ENCODE peak calls at places on chromosome 15, in nine cellular contexts. One of them, this sample, is unnamed. For H3K27me3, the result is how much of the 10 kb centered on the place peaks cover.

GRCh38 chr15:91426412-91426811 is 326.4 kb downstream of the SV2B start:
- DNase-seq in GM23248: no peak
- DNase-seq in CD8-positive, alpha-beta memory T cell: no peak
- DNase-seq in endodermal cell: no peak
- DNase-seq in cardiac muscle cell: no peak
- DNase-seq in NT2/D1: no peak
- DNase-seq in colonic mucosa: no peak
- DNase-seq in HL-60: no peak
- DNase-seq in heart left ventricle: no peak
- DNase-seq in this sample: no peak

GRCh38 chr15:48607846-48608245 is 37.7 kb downstream of the FBN1 start:
- DNase-seq in GM23248: no peak
- DNase-seq in CD8-positive, alpha-beta memory T cell: no peak
- DNase-seq in endodermal cell: no peak
- DNase-seq in cardiac muscle cell: no peak
- DNase-seq in NT2/D1: no peak
- DNase-seq in colonic mucosa: no peak
- DNase-seq in HL-60: no peak
- DNase-seq in heart left ventricle: no peak
- DNase-seq in this sample: no peak

GRCh38 chr15:91853501-91853967 is at the start of gene SLCO3A1:
- DNase-seq in GM23248: peak
- DNase-seq in CD8-positive, alpha-beta memory T cell: peak
- DNase-seq in endodermal cell: peak
- DNase-seq in cardiac muscle cell: peak
- DNase-seq in NT2/D1: peak
- DNase-seq in colonic mucosa: peak
- DNase-seq in HL-60: peak
- DNase-seq in heart left ventricle: peak
- DNase-seq in this sample: peak

GRCh38 chr15:69469467-69470191 is 17.0 kb downstream of the RPLP1 start:
- DNase-seq in GM23248: peak
- DNase-seq in CD8-positive, alpha-beta memory T cell: no peak
- DNase-seq in endodermal cell: peak
- DNase-seq in cardiac muscle cell: no peak
- DNase-seq in NT2/D1: no peak
- DNase-seq in colonic mucosa: no peak
- DNase-seq in HL-60: no peak
- DNase-seq in heart left ventricle: no peak
- DNase-seq in this sample: no peak

GRCh38 chr15:33068007-33068441 is 126.5 kb downstream of the FMN1 start:
- DNase-seq in GM23248: peak
- DNase-seq in CD8-positive, alpha-beta memory T cell: no peak
- DNase-seq in endodermal cell: peak
- DNase-seq in cardiac muscle cell: no peak
- DNase-seq in NT2/D1: no peak
- DNase-seq in colonic mucosa: peak
- DNase-seq in HL-60: peak
- DNase-seq in heart left ventricle: peak
- DNase-seq in this sample: peak

GRCh38 chr15:50828610-50829206 is 63.2 kb upstream of the SPPL2A start:
- DNase-seq in GM23248: peak
- DNase-seq in CD8-positive, alpha-beta memory T cell: no peak
- DNase-seq in endodermal cell: peak
- DNase-seq in cardiac muscle cell: peak
- DNase-seq in NT2/D1: peak
- DNase-seq in colonic mucosa: no peak
- DNase-seq in HL-60: no peak
- DNase-seq in heart left ventricle: no peak
- DNase-seq in this sample: no peak

GRCh38 chr15:96342611-96343528 is 12.4 kb downstream of the NR2F2 start:
- DNase-seq in GM23248: no peak
- DNase-seq in CD8-positive, alpha-beta memory T cell: no peak
- DNase-seq in endodermal cell: peak
- DNase-seq in cardiac muscle cell: peak
- DNase-seq in NT2/D1: no peak
- DNase-seq in colonic mucosa: peak
- DNase-seq in HL-60: no peak
- DNase-seq in heart left ventricle: no peak
- DNase-seq in this sample: peak

GRCh38 chr15:49155834-49156627 is 632 bp upstream of the COPS2 start:
- DNase-seq in GM23248: peak
- DNase-seq in CD8-positive, alpha-beta memory T cell: peak
- DNase-seq in endodermal cell: peak
- DNase-seq in cardiac muscle cell: peak
- DNase-seq in NT2/D1: no peak
- DNase-seq in colonic mucosa: no peak
- DNase-seq in HL-60: peak
- DNase-seq in heart left ventricle: no peak
- DNase-seq in this sample: peak

GRCh38 chr15:35624881-35625280 is 78.9 kb upstream of the DPH6 start:
- DNase-seq in GM23248: peak
- DNase-seq in CD8-positive, alpha-beta memory T cell: no peak
- DNase-seq in endodermal cell: no peak
- DNase-seq in cardiac muscle cell: peak
- DNase-seq in NT2/D1: no peak
- DNase-seq in colonic mucosa: peak
- DNase-seq in HL-60: no peak
- DNase-seq in heart left ventricle: no peak
- DNase-seq in this sample: no peak

GRCh38 chr15:41032079-41032328 is 78.7 kb downstream of the CHAC1 start:
- DNase-seq in GM23248: no peak
- DNase-seq in CD8-positive, alpha-beta memory T cell: no peak
- DNase-seq in endodermal cell: no peak
- DNase-seq in cardiac muscle cell: no peak
- DNase-seq in NT2/D1: no peak
- DNase-seq in colonic mucosa: no peak
- DNase-seq in HL-60: no peak
- DNase-seq in heart left ventricle: no peak
- DNase-seq in this sample: no peak

GRCh38 chr15:46607103-46607502 is 972.3 kb downstream of the SQOR start:
- DNase-seq in GM23248: no peak
- DNase-seq in CD8-positive, alpha-beta memory T cell: no peak
- DNase-seq in endodermal cell: no peak
- DNase-seq in cardiac muscle cell: no peak
- DNase-seq in NT2/D1: no peak
- DNase-seq in colonic mucosa: no peak
- DNase-seq in HL-60: no peak
- DNase-seq in heart left ventricle: no peak
- DNase-seq in this sample: no peak

GRCh38 chr15:56919708-56920637 is 1.5 kb downstream of the TCF12 start:
- DNase-seq in GM23248: peak
- DNase-seq in CD8-positive, alpha-beta memory T cell: no peak
- DNase-seq in endodermal cell: peak
- DNase-seq in cardiac muscle cell: peak
- DNase-seq in NT2/D1: no peak
- DNase-seq in colonic mucosa: peak
- DNase-seq in HL-60: peak
- DNase-seq in heart left ventricle: peak
- DNase-seq in this sample: no peak

GRCh38 chr15:62426387-62426956 is 261.4 kb upstream of the C2CD4B start:
- DNase-seq in GM23248: peak
- DNase-seq in CD8-positive, alpha-beta memory T cell: no peak
- DNase-seq in endodermal cell: no peak
- DNase-seq in cardiac muscle cell: peak
- DNase-seq in NT2/D1: peak
- DNase-seq in colonic mucosa: no peak
- DNase-seq in HL-60: no peak
- DNase-seq in heart left ventricle: no peak
- DNase-seq in this sample: no peak

GRCh38 chr15:64653757-64654156 is 121.6 kb downstream of the RBPMS2 start:
- DNase-seq in GM23248: peak
- DNase-seq in CD8-positive, alpha-beta memory T cell: no peak
- DNase-seq in endodermal cell: no peak
- DNase-seq in cardiac muscle cell: peak
- DNase-seq in NT2/D1: no peak
- DNase-seq in colonic mucosa: no peak
- DNase-seq in HL-60: no peak
- DNase-seq in heart left ventricle: no peak
- DNase-seq in this sample: no peak

GRCh38 chr15:48090666-48091065 is 30.1 kb upstream of the SLC24A5 start:
- DNase-seq in GM23248: no peak
- DNase-seq in CD8-positive, alpha-beta memory T cell: no peak
- DNase-seq in endodermal cell: no peak
- DNase-seq in cardiac muscle cell: no peak
- DNase-seq in NT2/D1: no peak
- DNase-seq in colonic mucosa: no peak
- DNase-seq in HL-60: no peak
- DNase-seq in heart left ventricle: no peak
- DNase-seq in this sample: no peak

GRCh38 chr15:45449878-45450277 is 71.5 kb upstream of the GATM start:
- DNase-seq in GM23248: no peak
- DNase-seq in CD8-positive, alpha-beta memory T cell: no peak
- DNase-seq in endodermal cell: no peak
- DNase-seq in cardiac muscle cell: no peak
- DNase-seq in NT2/D1: no peak
- DNase-seq in colonic mucosa: peak
- DNase-seq in HL-60: no peak
- DNase-seq in heart left ventricle: no peak
- DNase-seq in this sample: no peak

GRCh38 chr15:39077998-39078397 is 502.9 kb upstream of the THBS1 start:
- DNase-seq in GM23248: peak
- DNase-seq in CD8-positive, alpha-beta memory T cell: no peak
- DNase-seq in endodermal cell: no peak
- DNase-seq in cardiac muscle cell: peak
- DNase-seq in NT2/D1: no peak
- DNase-seq in colonic mucosa: no peak
- DNase-seq in HL-60: no peak
- DNase-seq in heart left ventricle: no peak
- DNase-seq in this sample: no peak

GRCh38 chr15:56715220-56715619 is 18.1 kb downstream of the ZNF280D start:
- DNase-seq in GM23248: no peak
- DNase-seq in CD8-positive, alpha-beta memory T cell: no peak
- DNase-seq in endodermal cell: no peak
- DNase-seq in cardiac muscle cell: peak
- DNase-seq in NT2/D1: no peak
- DNase-seq in colonic mucosa: no peak
- DNase-seq in HL-60: no peak
- DNase-seq in heart left ventricle: no peak
- DNase-seq in this sample: no peak

GRCh38 chr15:71083349-71083748 is 31.9 kb upstream of the THSD4 start:
- DNase-seq in GM23248: peak
- DNase-seq in CD8-positive, alpha-beta memory T cell: no peak
- DNase-seq in endodermal cell: no peak
- DNase-seq in cardiac muscle cell: peak
- DNase-seq in NT2/D1: no peak
- DNase-seq in colonic mucosa: no peak
- DNase-seq in HL-60: no peak
- DNase-seq in heart left ventricle: peak
- DNase-seq in this sample: no peak
- H3K4me3 ChIP-seq in GM23248: no peak
- H3K4me3 ChIP-seq in CD8-positive, alpha-beta memory T cell: no peak
- H3K4me3 ChIP-seq in endodermal cell: no peak
- H3K4me3 ChIP-seq in cardiac muscle cell: no peak
- H3K4me3 ChIP-seq in NT2/D1: no peak
- H3K4me3 ChIP-seq in colonic mucosa: no peak
- H3K4me3 ChIP-seq in HL-60: no peak
- H3K4me3 ChIP-seq in heart left ventricle: no peak
- H3K4me3 ChIP-seq in this sample: no peak

GRCh38 chr15:89364341-89364740 is 29.7 kb upstream of the POLG start:
- DNase-seq in GM23248: no peak
- DNase-seq in CD8-positive, alpha-beta memory T cell: no peak
- DNase-seq in endodermal cell: no peak
- DNase-seq in cardiac muscle cell: no peak
- DNase-seq in NT2/D1: no peak
- DNase-seq in colonic mucosa: no peak
- DNase-seq in HL-60: peak
- DNase-seq in heart left ventricle: no peak
- DNase-seq in this sample: no peak

GRCh38 chr15:89363133-89363532 is 28.5 kb upstream of the POLG start:
- DNase-seq in GM23248: no peak
- DNase-seq in CD8-positive, alpha-beta memory T cell: no peak
- DNase-seq in endodermal cell: no peak
- DNase-seq in cardiac muscle cell: no peak
- DNase-seq in NT2/D1: no peak
- DNase-seq in colonic mucosa: no peak
- DNase-seq in HL-60: peak
- DNase-seq in heart left ventricle: no peak
- DNase-seq in this sample: no peak

GRCh38 chr15:89363770-89364169 is 29.1 kb upstream of the POLG start:
- DNase-seq in GM23248: no peak
- DNase-seq in CD8-positive, alpha-beta memory T cell: no peak
- DNase-seq in endodermal cell: no peak
- DNase-seq in cardiac muscle cell: no peak
- DNase-seq in NT2/D1: no peak
- DNase-seq in colonic mucosa: no peak
- DNase-seq in HL-60: no peak
- DNase-seq in heart left ventricle: no peak
- DNase-seq in this sample: no peak

GRCh38 chr15:89365457-89366055 is 30.9 kb upstream of the POLG start:
- DNase-seq in GM23248: no peak
- DNase-seq in CD8-positive, alpha-beta memory T cell: no peak
- DNase-seq in endodermal cell: no peak
- DNase-seq in cardiac muscle cell: no peak
- DNase-seq in NT2/D1: no peak
- DNase-seq in colonic mucosa: no peak
- DNase-seq in HL-60: no peak
- DNase-seq in heart left ventricle: no peak
- DNase-seq in this sample: no peak

GRCh38 chr15:89364741-89365450 is 30.3 kb upstream of the POLG start:
- DNase-seq in GM23248: no peak
- DNase-seq in CD8-positive, alpha-beta memory T cell: no peak
- DNase-seq in endodermal cell: peak
- DNase-seq in cardiac muscle cell: no peak
- DNase-seq in NT2/D1: no peak
- DNase-seq in colonic mucosa: no peak
- DNase-seq in HL-60: peak
- DNase-seq in heart left ventricle: no peak
- DNase-seq in this sample: peak
- H3K27me3 ChIP-seq in GM23248: half or more
- H3K27me3 ChIP-seq in CD8-positive, alpha-beta memory T cell: half or more
- H3K27me3 ChIP-seq in endodermal cell: half or more
- H3K27me3 ChIP-seq in cardiac muscle cell: half or more
- H3K27me3 ChIP-seq in NT2/D1: half or more
- H3K27me3 ChIP-seq in colonic mucosa: half or more
- H3K27me3 ChIP-seq in HL-60: half or more
- H3K27me3 ChIP-seq in heart left ventricle: half or more
- H3K27me3 ChIP-seq in this sample: half or more

DNA sequence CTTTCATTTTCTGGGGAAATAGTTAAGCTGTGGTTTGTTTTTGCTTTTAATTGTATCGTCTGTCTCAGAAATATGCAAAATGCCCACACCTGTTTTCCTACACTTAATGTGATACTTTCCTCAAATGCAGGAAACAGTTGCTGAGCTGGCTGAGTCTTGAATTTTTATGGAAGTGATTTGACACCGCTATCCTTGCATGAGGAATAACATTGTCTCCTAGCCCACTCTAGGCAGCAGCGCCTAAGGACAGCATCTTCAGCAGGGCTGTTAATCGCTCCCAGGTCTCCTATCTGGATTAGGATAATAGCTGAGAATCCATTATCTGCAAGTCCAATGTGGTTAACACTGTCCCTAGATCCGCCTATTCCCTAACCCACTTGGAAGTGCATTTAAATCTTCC is 132.6 kb upstream of the NR2E3 start:
- DNase-seq in GM23248: no peak
- DNase-seq in CD8-positive, alpha-beta memory T cell: no peak
- DNase-seq in endodermal cell: no peak
- DNase-seq in cardiac muscle cell: no peak
- DNase-seq in NT2/D1: no peak
- DNase-seq in colonic mucosa: no peak
- DNase-seq in HL-60: no peak
- DNase-seq in heart left ventricle: no peak
- DNase-seq in this sample: no peak
- H3K4me3 ChIP-seq in GM23248: no peak
- H3K4me3 ChIP-seq in CD8-positive, alpha-beta memory T cell: no peak
- H3K4me3 ChIP-seq in endodermal cell: no peak
- H3K4me3 ChIP-seq in cardiac muscle cell: no peak
- H3K4me3 ChIP-seq in NT2/D1: no peak
- H3K4me3 ChIP-seq in colonic mucosa: no peak
- H3K4me3 ChIP-seq in HL-60: no peak
- H3K4me3 ChIP-seq in heart left ventricle: no peak
- H3K4me3 ChIP-seq in this sample: no peak

GRCh38 chr15:54915382-54915781 is 281.4 kb downstream of the RSL24D1 start:
- DNase-seq in GM23248: no peak
- DNase-seq in CD8-positive, alpha-beta memory T cell: no peak
- DNase-seq in endodermal cell: no peak
- DNase-seq in cardiac muscle cell: no peak
- DNase-seq in NT2/D1: no peak
- DNase-seq in colonic mucosa: no peak
- DNase-seq in HL-60: no peak
- DNase-seq in heart left ventricle: no peak
- DNase-seq in this sample: no peak
- H3K27me3 ChIP-seq in GM23248: under half
- H3K27me3 ChIP-seq in CD8-positive, alpha-beta memory T cell: under half
- H3K27me3 ChIP-seq in endodermal cell: under half
- H3K27me3 ChIP-seq in cardiac muscle cell: under half
- H3K27me3 ChIP-seq in NT2/D1: under half
- H3K27me3 ChIP-seq in colonic mucosa: under half
- H3K27me3 ChIP-seq in HL-60: under half
- H3K27me3 ChIP-seq in heart left ventricle: under half
- H3K27me3 ChIP-seq in this sample: under half